ENCODE peak calls at places on chromosomes 7 and 10, in seven cellular contexts. G is SK-N-SH, H is HCT116, R is GM12878, C is K562, P is H1, Q is HepG2. Z is an unnamed sample.

GRCh38 chr7:108454674-108455523 is 1.3 kb downstream of the NRCAM start:
- DNase-seq in R (no peak), P (no peak), C (no peak), G (peak; percentile 90), Q (no peak), H (no peak), Z (peak; percentile 9)

GRCh38 chr7:9125246-9125645 is 691.8 kb downstream of the NXPH1 start:
- DNase-seq in C (no peak), P (no peak), H (no peak), G (no peak), R (no peak), Q (no peak), Z (no peak)

GRCh38 chr10:62580396-62580795 is 206.2 kb downstream of the ZNF365 start:
- DNase-seq in Q (no peak), P (no peak), G (no peak), C (no peak), R (no peak), H (no peak), Z (no peak)

GRCh38 chr10:100481462-100482081 is 18.8 kb downstream of the WNT8B start:
- DNase-seq in H (peak; percentile 89), Q (peak; percentile 81), C (peak; percentile 72), R (peak; percentile 84), G (peak; percentile 88), P (peak; percentile 77), Z (peak; percentile 95)

GRCh38 chr7:90680496-90680895 is 84.4 kb downstream of the CDK14 start:
- DNase-seq in R (no peak), P (no peak), C (no peak), H (no peak), G (no peak), Q (no peak), Z (no peak)

GRCh38 chr10:32346134-32346550 is 816 bp downstream of the EPC1 start:
- DNase-seq in R (peak; percentile 82), H (peak; percentile 90), G (peak; percentile 97), Q (peak; percentile 91), C (peak; percentile 86), P (peak; percentile 91), Z (peak; percentile 94)

GRCh38 chr7:29749701-29750321 is 56.5 kb upstream of the WIPF3 start:
- DNase-seq in R (no peak), C (peak; percentile 33), G (no peak), Q (no peak), H (no peak), P (no peak), Z (no peak)

GRCh38 chr7:116911799-116912198 is 41.5 kb upstream of the ST7 start:
- DNase-seq in H (no peak), G (no peak), Q (no peak), P (no peak), C (no peak), R (no peak), Z (no peak)

GRCh38 chr10:49080071-49080470 is 35.3 kb downstream of the VSTM4 start:
- DNase-seq in G (no peak), H (no peak), C (no peak), P (no peak), R (no peak), Q (no peak), Z (no peak)

GRCh38 chr10:131902211-131902610 is 1.4 kb downstream of the PPP2R2D start:
- DNase-seq in R (no peak), Q (no peak), P (no peak), H (no peak), C (no peak), G (no peak), Z (no peak)

GRCh38 chr10:63375006-63375405 is 90.8 kb downstream of the JMJD1C start:
- DNase-seq in H (no peak), P (no peak), R (no peak), Q (no peak), G (no peak), C (no peak), Z (no peak)

GRCh38 chr7:158757404-158757989 is 52.9 kb upstream of the NCAPG2 start:
- DNase-seq in H (no peak), C (no peak), R (no peak), G (no peak), Q (no peak), P (no peak), Z (no peak)

GRCh38 chr7:113143486-113144257 is 25.3 kb upstream of the SMIM30 start:
- DNase-seq in P (no peak), Q (no peak), C (no peak), G (no peak), R (peak; percentile 25), H (no peak), Z (no peak)

GRCh38 chr10:69867699-69868558 is 66.2 kb downstream of the COL13A1 start:
- DNase-seq in P (peak; percentile 78), G (no peak), H (no peak), Q (no peak), R (no peak), C (no peak), Z (no peak)

GRCh38 chr7:18315241-18315640 is 180.3 kb upstream of the HDAC9 start:
- DNase-seq in G (no peak), R (no peak), H (no peak), C (no peak), P (no peak), Q (no peak), Z (no peak)

GRCh38 chr7:494261-494687 is 25.4 kb downstream of the PDGFA start:
- DNase-seq in P (no peak), Q (no peak), R (no peak), C (peak; percentile 62), H (no peak), G (peak; percentile 96), Z (peak; percentile 67)

GRCh38 chr7:48512892-48513291 is 341.6 kb downstream of the ABCA13 start:
- DNase-seq in R (no peak), H (no peak), C (no peak), P (no peak), Q (no peak), G (no peak), Z (no peak)

GRCh38 chr7:19116121-19117080 is 1.0 kb downstream of the TWIST1 start:
- DNase-seq in H (no peak), Q (no peak), C (no peak), G (peak; percentile 72), R (no peak), P (no peak), Z (no peak)

GRCh38 chr10:50416181-50416824 is 165.0 kb upstream of the ASAH2 start:
- DNase-seq in H (no peak), R (no peak), P (no peak), C (no peak), G (peak; percentile 17), Q (no peak), Z (no peak)

GRCh38 chr7:22952306-22953011 is 61.5 kb downstream of the HYCC1 start:
- DNase-seq in R (no peak), C (no peak), H (no peak), P (no peak), Q (no peak), G (no peak), Z (no peak)

GRCh38 chr10:77116904-77117303 is 520.7 kb downstream of the KCNMA1 start:
- DNase-seq in P (no peak), C (no peak), Q (no peak), G (no peak), R (no peak), H (no peak), Z (no peak)

GRCh38 chr10:49187950-49188761 is at the start of gene TMEM273:
- DNase-seq in C (peak; percentile 53), P (no peak), Q (no peak), H (no peak), R (peak; percentile 73), G (no peak), Z (no peak)

GRCh38 chr7:131899271-131900030 is 343.0 kb upstream of the PODXL start:
- DNase-seq in P (no peak), Q (no peak), G (no peak), H (no peak), C (no peak), R (no peak), Z (no peak)

GRCh38 chr10:78327778-78328591 is 294.3 kb downstream of the RPS24 start:
- DNase-seq in R (no peak), Q (no peak), G (no peak), P (no peak), C (no peak), H (no peak), Z (no peak)

GRCh38 chr7:2281556-2281955 is 32.7 kb downstream of the SNX8 start:
- DNase-seq in P (no peak), G (peak; percentile 88), Q (no peak), H (no peak), C (peak; percentile 69), R (no peak), Z (no peak)

GRCh38 chr7:37448637-37449331 is at the start of gene ELMO1:
- DNase-seq in C (peak; percentile 21), P (peak; percentile 70), H (no peak), Q (peak; percentile 34), G (peak; percentile 94), R (peak; percentile 42), Z (peak; percentile 47)

GRCh38 chr7:70640266-70640833 is 491.6 kb upstream of the GALNT17 start:
- DNase-seq in C (no peak), R (no peak), P (no peak), G (no peak), H (no peak), Q (no peak), Z (no peak)

GRCh38 chr10:120632936-120633335 is 175.9 kb downstream of the PLPP4 start:
- DNase-seq in P (no peak), G (no peak), H (no peak), C (no peak), R (no peak), Q (no peak), Z (no peak)

GRCh38 chr10:6204341-6205191 is 1.8 kb downstream of the PFKFB3 start:
- DNase-seq in R (no peak), Q (no peak), C (no peak), H (no peak), G (peak; percentile 54), P (no peak), Z (peak; percentile 75)

GRCh38 chr10:72812798-72813430 is 80.6 kb upstream of the OIT3 start:
- DNase-seq in R (no peak), P (no peak), C (no peak), Q (no peak), G (no peak), H (peak; percentile 42), Z (peak; percentile 9)
- TF ChIP-seq JUND in R (no peak), P (no peak), C (no peak), Q (no peak), G (peak; percentile 80), H (peak; percentile 46), Z (no peak)

GRCh38 chr10:17637869-17638268 is 6.1 kb upstream of the STAM start:
- DNase-seq in R (no peak), P (no peak), C (no peak), Q (no peak), G (no peak), H (no peak), Z (no peak)
- TF ChIP-seq JUND in R (no peak), P (no peak), C (no peak), Q (no peak), G (no peak), H (no peak), Z (no peak)

GRCh38 chr10:102492983-102493382 is 9.5 kb downstream of the ACTR1A start:
- DNase-seq in R (no peak), C (no peak), G (no peak), H (no peak), P (no peak), Q (no peak), Z (no peak)
- TF ChIP-seq JUND in R (no peak), C (no peak), G (no peak), H (no peak), P (no peak), Q (no peak), Z (no peak)

DNA sequence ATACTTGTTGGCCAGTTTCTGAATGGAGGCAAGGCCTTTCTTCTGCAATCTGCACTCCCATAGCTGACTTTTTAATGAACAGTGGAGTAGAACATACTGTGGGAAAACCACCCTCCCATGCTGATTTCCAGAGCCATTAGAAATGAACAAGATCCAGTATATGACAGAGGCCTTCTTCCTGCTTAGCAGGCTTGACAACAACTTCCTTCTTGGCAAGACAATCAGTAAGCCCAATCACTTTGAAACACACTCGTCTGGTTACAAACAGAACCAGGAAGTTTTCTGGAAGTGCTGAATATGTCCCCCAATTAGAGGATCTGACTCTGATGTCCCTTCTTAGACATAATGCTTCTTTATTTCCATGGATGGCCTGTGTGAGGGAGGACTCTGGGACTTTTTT is 103.4 kb downstream of the SAMD9 start:
- DNase-seq in H (no peak), R (no peak), C (no peak), G (no peak), P (no peak), Q (no peak), Z (peak; percentile 66)
- TF ChIP-seq JUND in H (no peak), R (no peak), C (no peak), G (no peak), P (no peak), Q (no peak), Z (no peak)

Z was measured in T47D.